ENCODE peak calls at places on chromosomes 12 and 14, in four cellular contexts. Q is GM12864, F is cardiac fibroblast, G is psoas muscle. Y is an unnamed sample.

GRCh38 chr12:59491877-59492276 is 104.0 kb upstream of the SLC16A7 start:
- DNase-seq in F (no peak), G (no peak), Q (no peak), Y (no peak)

GRCh38 chr14:22544406-22544805 is 44.6 kb downstream of the DAD1 start:
- DNase-seq in G (no peak), Q (no peak), F (no peak), Y (no peak)

GRCh38 chr12:131540138-131540623 is 170.7 kb upstream of the SFSWAP start:
- DNase-seq in G (no peak), F (no peak), Q (no peak), Y (no peak)

GRCh38 chr14:80584638-80585505 is 356.7 kb downstream of the CEP128 start:
- DNase-seq in G (no peak), Q (no peak), F (no peak), Y (no peak)

GRCh38 chr12:126784328-126784921 is 1482.5 kb upstream of the TMEM132C start:
- DNase-seq in F (no peak), G (no peak), Q (no peak), Y (peak; percentile 16)

GRCh38 chr12:47947273-47947672 is 16.1 kb upstream of the TMEM106C start:
- DNase-seq in G (no peak), F (no peak), Q (no peak), Y (no peak)

GRCh38 chr12:112370868-112371510 is 11.2 kb downstream of the HECTD4 start:
- DNase-seq in G (no peak), F (no peak), Q (no peak), Y (no peak)

GRCh38 chr12:103529306-103529705 is 33.5 kb upstream of the C12orf42 start:
- DNase-seq in G (no peak), Q (no peak), F (no peak), Y (no peak)

GRCh38 chr14:91396959-91397815 is 20.4 kb downstream of the CCDC88C start:
- DNase-seq in F (no peak), Q (no peak), G (no peak), Y (no peak)

GRCh38 chr12:131020326-131020725 is 66.6 kb downstream of the ADGRD1 start:
- DNase-seq in G (no peak), F (no peak), Q (no peak), Y (no peak)

GRCh38 chr12:102169922-102170698 is 27.5 kb downstream of the PMCH start:
- DNase-seq in G (no peak), F (peak; percentile 56), Q (no peak), Y (peak; percentile 7)

GRCh38 chr14:58060077-58060476 is 91.9 kb downstream of the ARMH4 start:
- DNase-seq in Q (no peak), G (no peak), F (no peak), Y (no peak)

DNA sequence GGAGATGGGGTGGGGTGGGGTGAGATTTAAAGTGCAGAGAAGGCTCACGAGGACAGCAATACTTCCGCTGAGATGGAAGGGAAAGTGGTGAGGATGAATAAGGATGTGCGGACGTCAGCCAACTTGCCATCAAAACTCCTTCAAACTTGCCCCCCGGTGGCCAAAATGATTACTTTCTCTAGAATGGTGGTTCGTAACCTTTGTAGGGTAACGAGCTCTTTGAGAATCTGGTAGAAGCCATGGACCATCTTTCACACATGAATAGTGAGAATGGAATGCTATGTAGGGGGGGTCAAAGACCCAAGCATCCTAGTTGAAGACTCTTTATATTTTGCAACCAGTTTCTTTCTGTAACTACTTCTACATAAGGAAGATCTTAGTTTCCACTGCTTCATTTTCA is 245.9 kb upstream of the DDHD1 start:
- DNase-seq in F (peak; percentile 44), Q (no peak), G (no peak), Y (no peak)
- TF ChIP-seq CTCF in F (peak; percentile 24), Q (peak; percentile 47), G (no peak), Y (no peak)

DNA sequence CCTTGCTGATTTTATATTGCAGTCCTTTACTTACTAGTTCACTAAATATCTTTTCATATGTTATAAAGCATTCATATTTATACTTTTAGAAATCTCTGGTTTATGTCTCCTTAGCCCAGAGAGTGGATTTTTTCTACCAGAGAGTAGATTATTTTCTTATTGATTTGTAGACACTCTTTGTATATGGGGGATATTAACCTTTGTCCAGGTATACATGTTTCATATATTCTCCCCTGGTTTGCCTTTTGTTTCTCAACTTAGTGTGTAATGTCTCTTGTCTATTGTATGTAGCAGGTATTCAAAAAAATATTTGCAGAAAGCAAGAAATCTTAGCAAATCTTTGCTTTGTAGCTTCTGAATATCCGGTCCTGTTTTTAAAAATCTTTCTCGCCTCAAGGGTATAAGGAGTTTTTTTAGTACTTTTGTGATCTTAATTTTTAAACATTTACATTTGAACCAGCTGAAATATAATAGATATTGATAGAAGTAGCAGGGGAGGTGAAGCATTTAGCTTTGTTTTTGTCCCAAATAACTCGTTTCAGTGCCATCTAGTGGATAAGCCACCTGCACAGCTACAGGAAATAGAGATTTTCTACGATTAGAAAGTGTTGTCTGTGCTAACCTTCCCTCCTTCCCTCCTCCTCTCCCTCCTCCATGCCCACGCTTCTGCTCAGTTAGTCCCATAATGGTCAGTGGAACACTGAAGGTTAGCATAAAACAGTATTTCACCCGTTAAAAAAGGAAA is 97.0 kb downstream of the PHETA1 start:
- DNase-seq in G (no peak), F (no peak), Q (no peak), Y (no peak)
- TF ChIP-seq CTCF in G (no peak), F (peak; percentile 30), Q (peak; percentile 32), Y (no peak)

DNA sequence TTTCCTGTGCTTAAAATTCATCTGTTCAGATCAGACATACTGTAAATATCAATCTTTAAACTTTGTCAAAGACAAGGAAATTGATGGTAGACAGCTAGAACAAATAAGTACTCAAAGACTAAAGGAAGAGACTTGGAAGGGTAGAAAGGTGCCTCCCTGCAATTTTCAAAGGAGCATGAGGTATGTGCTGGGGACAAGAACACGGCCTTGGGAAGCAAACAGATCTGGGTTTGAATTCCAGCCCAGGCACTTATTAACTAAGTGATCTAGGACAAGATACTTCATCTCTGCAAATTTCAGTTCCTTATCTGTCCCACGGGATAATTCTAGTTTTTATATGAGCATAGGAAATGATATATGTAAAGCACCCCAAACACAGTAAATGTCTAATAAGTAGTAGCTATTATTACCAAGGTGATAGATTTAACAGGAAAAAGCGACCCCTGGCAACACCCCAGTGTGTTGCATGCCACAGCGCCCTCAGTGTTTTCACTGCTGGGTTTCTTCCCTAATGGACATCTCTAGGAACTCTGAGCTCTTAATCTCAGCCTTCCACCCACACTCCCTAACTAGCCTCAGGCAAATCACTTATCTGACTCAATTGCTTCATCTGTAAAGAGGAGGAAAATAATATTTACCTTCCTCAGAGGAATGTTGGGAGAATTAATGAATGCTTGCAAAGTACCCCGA is 44.7 kb upstream of the BMP4 start:
- DNase-seq in F (no peak), Q (no peak), G (no peak), Y (no peak)
- TF ChIP-seq CTCF in F (no peak), Q (no peak), G (no peak), Y (no peak)

DNA sequence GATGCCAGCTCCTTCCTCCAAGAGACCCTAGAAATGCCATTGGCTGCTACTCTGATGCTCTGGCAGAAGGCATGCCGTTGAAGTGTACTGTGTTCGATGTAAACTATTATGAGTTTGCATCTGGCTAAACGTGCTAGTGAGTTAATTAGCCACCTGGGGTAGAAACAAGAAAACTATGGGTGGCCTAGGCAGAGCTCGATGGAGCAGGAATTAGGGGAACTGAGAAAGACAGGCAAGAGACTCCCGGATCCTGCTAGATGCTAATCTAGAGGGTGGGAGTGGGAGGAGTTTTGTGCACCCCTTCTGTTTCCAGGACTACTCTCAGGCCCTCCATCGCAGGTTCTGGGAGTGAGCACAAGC is 32.0 kb downstream of the TMEM63C start:
- DNase-seq in G (no peak), F (no peak), Q (no peak), Y (no peak)
- TF ChIP-seq CTCF in G (no peak), F (no peak), Q (no peak), Y (no peak)

DNA sequence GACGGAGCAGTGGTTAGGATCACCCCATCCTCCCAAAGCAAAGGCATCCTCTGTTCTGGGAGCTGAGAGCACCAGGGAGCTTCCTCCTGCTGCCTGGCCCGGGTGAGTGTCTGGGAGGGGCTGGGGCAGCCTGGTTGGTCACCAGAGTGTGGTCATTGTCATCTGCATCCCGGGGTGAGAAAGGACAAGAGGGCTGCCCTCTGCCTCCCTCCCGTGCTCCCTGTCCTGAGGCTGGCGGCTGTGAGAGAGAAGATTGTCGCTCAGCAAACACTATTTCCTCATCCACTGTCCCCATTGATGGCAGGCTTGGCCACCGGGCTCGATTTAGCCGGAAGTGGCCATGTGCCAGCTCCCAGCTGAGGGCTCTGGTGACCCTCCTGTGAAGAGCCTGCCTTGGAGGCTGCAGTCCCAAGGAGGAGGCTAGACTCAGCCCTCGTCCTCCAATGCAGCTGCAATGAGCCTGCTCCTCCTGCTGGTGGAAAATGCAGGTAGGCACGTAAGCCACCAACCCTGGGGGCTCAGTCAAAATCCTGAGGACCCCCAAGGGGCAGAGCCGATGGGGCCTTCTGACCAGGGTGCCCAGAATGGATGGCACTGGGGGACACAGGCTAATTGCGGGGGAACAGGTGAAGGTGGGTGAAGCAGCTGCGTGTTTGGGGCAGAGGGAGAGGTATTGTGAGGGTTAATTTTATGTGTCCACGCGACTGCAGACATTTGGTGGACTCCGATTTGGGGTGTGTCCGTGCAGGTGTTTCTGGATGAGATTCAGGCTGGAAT is 155.7 kb downstream of the KIF26A start:
- DNase-seq in G (peak; percentile 42), Q (no peak), F (no peak), Y (peak; percentile 15)
- TF ChIP-seq CTCF in G (peak; percentile 6), Q (peak; percentile 23), F (no peak), Y (no peak)

DNA sequence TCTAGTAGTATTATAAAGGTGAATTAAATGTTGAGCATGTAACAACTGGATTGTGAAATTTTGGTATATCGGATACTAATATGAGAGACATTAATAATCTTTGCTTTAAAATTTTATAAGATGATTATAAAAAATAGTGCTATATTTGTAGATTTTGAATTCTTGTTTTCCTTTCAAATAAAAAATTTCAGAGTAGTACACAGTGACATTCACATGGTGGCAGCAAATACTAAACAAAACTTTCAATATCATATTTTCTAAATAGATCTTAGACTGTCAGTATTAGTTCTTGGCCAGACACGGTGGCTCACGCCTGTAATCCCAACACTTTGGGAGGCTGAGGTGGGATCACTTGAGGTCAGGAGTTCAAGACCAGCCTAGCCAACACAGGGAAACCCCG is 166.0 kb downstream of the NAV3 start:
- DNase-seq in G (no peak), F (no peak), Q (no peak), Y (no peak)
- TF ChIP-seq CTCF in G (no peak), F (no peak), Q (no peak), Y (no peak)

Y was measured in adrenal gland.